ENCODE peak calls at places on chromosome 1, in five cellular contexts. H, F, O, U and S are unnamed samples.

GRCh38 chr1:17061486-17062271 is 7.8 kb upstream of the SDHB start:
- DNase-seq in H (no peak), F (no peak), O (no peak), U (no peak), S (no peak)

GRCh38 chr1:5941671-5942070 is 50.6 kb downstream of the NPHP4 start:
- DNase-seq in H (no peak), F (no peak), O (no peak), U (no peak), S (no peak)

GRCh38 chr1:186819140-186819539 is 9.6 kb upstream of the PLA2G4A start:
- DNase-seq in H (no peak), F (no peak), O (no peak), U (no peak), S (no peak)

GRCh38 chr1:222654849-222655248 is 37.0 kb downstream of the MIA3 start:
- DNase-seq in H (no peak), F (no peak), O (no peak), U (peak; percentile 51), S (no peak)

GRCh38 chr1:206930210-206930798 is 8.6 kb upstream of the FCMR start:
- DNase-seq in H (no peak), F (no peak), O (no peak), U (no peak), S (no peak)

GRCh38 chr1:182520746-182521145 is 68.3 kb downstream of the RNASEL start:
- DNase-seq in H (no peak), F (no peak), O (no peak), U (no peak), S (no peak)

GRCh38 chr1:154871374-154871773 is 1.3 kb upstream of the KCNN3 start:
- DNase-seq in H (no peak), F (peak; percentile 40), O (peak; percentile 30), U (no peak), S (peak; percentile 51)

GRCh38 chr1:212692774-212693644 is 6.6 kb downstream of the BATF3 start:
- DNase-seq in H (no peak), F (no peak), O (no peak), U (no peak), S (peak; percentile 55)

GRCh38 chr1:90509225-90510048 is 207.7 kb downstream of the BARHL2 start:
- DNase-seq in H (no peak), F (no peak), O (no peak), U (no peak), S (no peak)

GRCh38 chr1:35573198-35573775 is at the start of gene TFAP2E:
- DNase-seq in H (no peak), F (no peak), O (peak; percentile 34), U (no peak), S (peak; percentile 90)

GRCh38 chr1:2984399-2985061 is 36.7 kb upstream of the ACTRT2 start:
- DNase-seq in H (no peak), F (peak; percentile 39), O (no peak), U (no peak), S (no peak)

GRCh38 chr1:22208265-22208972 is 65.5 kb upstream of the WNT4 start:
- DNase-seq in H (no peak), F (peak; percentile 40), O (no peak), U (no peak), S (peak; percentile 78)

GRCh38 chr1:150695561-150695960 is 1.4 kb downstream of the GOLPH3L start:
- DNase-seq in H (no peak), F (no peak), O (no peak), U (no peak), S (no peak)